ENCODE peak calls at places on chromosome 2, in six cellular contexts. R, Q, C, U, X and Z are unnamed samples.

GRCh38 chr2:196213252-196213651 is 41.9 kb upstream of the STK17B start:
- DNase-seq in R (no peak), Q (no peak), C (no peak), U (no peak), X (no peak), Z (no peak)

GRCh38 chr2:219230201-219230540 is 565 bp downstream of the ANKZF1 start:
- DNase-seq in R (peak; percentile 59), Q (no peak), C (peak; percentile 28), U (no peak), X (peak; percentile 81), Z (peak; percentile 51)

GRCh38 chr2:11514904-11515303 is 18.9 kb upstream of the GREB1 start:
- DNase-seq in R (no peak), Q (no peak), C (no peak), U (no peak), X (no peak), Z (no peak)

GRCh38 chr2:239440511-239440959 is 39.7 kb upstream of the HDAC4 start:
- DNase-seq in R (no peak), Q (peak; percentile 97), C (no peak), U (no peak), X (peak; percentile 26), Z (no peak)

GRCh38 chr2:9657083-9657482 is 26.3 kb upstream of the YWHAQ start:
- DNase-seq in R (no peak), Q (no peak), C (no peak), U (no peak), X (no peak), Z (no peak)

GRCh38 chr2:27010139-27010538 is 22.6 kb upstream of the TMEM214 start:
- DNase-seq in R (no peak), Q (no peak), C (no peak), U (no peak), X (no peak), Z (no peak)

GRCh38 chr2:144424559-144425240 is 95.2 kb downstream of the ZEB2 start:
- DNase-seq in R (no peak), Q (peak; percentile 83), C (no peak), U (no peak), X (no peak), Z (no peak)

GRCh38 chr2:75100011-75100680 is 99.2 kb downstream of the TACR1 start:
- DNase-seq in R (no peak), Q (no peak), C (peak; percentile 48), U (no peak), X (peak; percentile 32), Z (peak; percentile 56)

GRCh38 chr2:70767699-70768584 is at the start of gene ADD2:
- DNase-seq in R (no peak), Q (peak; percentile 61), C (peak; percentile 63), U (no peak), X (peak; percentile 64), Z (peak; percentile 36)

GRCh38 chr2:188659656-188660406 is 314.3 kb upstream of the COL3A1 start:
- DNase-seq in R (no peak), Q (no peak), C (no peak), U (no peak), X (no peak), Z (no peak)

GRCh38 chr2:108922141-108922915 is 66.7 kb downstream of the EDAR start:
- DNase-seq in R (no peak), Q (no peak), C (no peak), U (no peak), X (no peak), Z (peak; percentile 94)

GRCh38 chr2:64730551-64731305 is 77.0 kb upstream of the SERTAD2 start:
- DNase-seq in R (no peak), Q (peak; percentile 89), C (peak; percentile 85), U (no peak), X (peak; percentile 75), Z (peak; percentile 37)

GRCh38 chr2:152573168-152573567 is 144.1 kb downstream of the PRPF40A start:
- DNase-seq in R (no peak), Q (peak; percentile 85), C (no peak), U (no peak), X (no peak), Z (peak; percentile 83)

GRCh38 chr2:150581717-150582472 is 94.4 kb upstream of the RND3 start:
- DNase-seq in R (no peak), Q (no peak), C (no peak), U (no peak), X (no peak), Z (no peak)

GRCh38 chr2:151520976-151521375 is 111.3 kb downstream of the RIF1 start:
- DNase-seq in R (no peak), Q (no peak), C (no peak), U (no peak), X (no peak), Z (no peak)

GRCh38 chr2:44120428-44120827 is 48.2 kb upstream of the PPM1B start:
- DNase-seq in R (no peak), Q (no peak), C (no peak), U (no peak), X (no peak), Z (peak; percentile 21)

GRCh38 chr2:28312307-28313278 is 80.1 kb upstream of the FOSL2 start:
- DNase-seq in R (no peak), Q (no peak), C (no peak), U (no peak), X (no peak), Z (no peak)

GRCh38 chr2:226130192-226130591 is 669.4 kb downstream of the IRS1 start:
- DNase-seq in R (no peak), Q (no peak), C (no peak), U (no peak), X (peak; percentile 12), Z (no peak)

GRCh38 chr2:80086831-80087230 is 217.7 kb downstream of the LRRTM1 start:
- DNase-seq in R (no peak), Q (no peak), C (peak; percentile 19), U (no peak), X (peak; percentile 45), Z (no peak)

GRCh38 chr2:33160217-33160616 is 213.5 kb downstream of the LTBP1 start:
- DNase-seq in R (no peak), Q (no peak), C (no peak), U (no peak), X (no peak), Z (no peak)

GRCh38 chr2:139159177-139159576 is 379.0 kb upstream of the NXPH2 start:
- DNase-seq in R (no peak), Q (no peak), C (no peak), U (no peak), X (no peak), Z (no peak)

GRCh38 chr2:12007282-12007681 is 260.9 kb downstream of the LPIN1 start:
- DNase-seq in R (no peak), Q (no peak), C (no peak), U (no peak), X (no peak), Z (no peak)

GRCh38 chr2:37457401-37457901 is 113.0 kb downstream of the QPCT start:
- DNase-seq in R (no peak), Q (no peak), C (no peak), U (no peak), X (no peak), Z (no peak)

GRCh38 chr2:182015334-182016109 is 29.9 kb downstream of the PPP1R1C start:
- DNase-seq in R (no peak), Q (no peak), C (no peak), U (no peak), X (no peak), Z (no peak)